ENCODE peak calls at places on chromosomes 2 and 18, in five cellular contexts. W, E, B, J and V are unnamed samples.

GRCh38 chr18:34801769-34802168 is 91.7 kb downstream of the DTNA start:
- DNase-seq in W (no peak), E (peak; percentile 72), B (no peak), J (peak; percentile 83), V (no peak)

GRCh38 chr2:65818873-65819451 is 386.6 kb upstream of the SPRED2 start:
- DNase-seq in W (peak; percentile 84), J (peak; percentile 7), E (no peak), B (no peak), V (no peak)

GRCh38 chr2:44740678-44741077 is 200.8 kb upstream of the SIX3 start:
- DNase-seq in E (peak; percentile 12), J (no peak), W (no peak), B (no peak), V (no peak)

GRCh38 chr2:11405599-11406491 is 60.1 kb downstream of the E2F6 start:
- DNase-seq in J (no peak), W (no peak), B (no peak), E (peak; percentile 38), V (no peak)

GRCh38 chr18:77086034-77086433 is 46.5 kb downstream of the MBP start:
- DNase-seq in B (no peak), E (peak; percentile 81), W (no peak), J (peak; percentile 84), V (no peak)

GRCh38 chr2:218168016-218168415 is 1.3 kb upstream of the CXCR1 start:
- DNase-seq in B (no peak), W (no peak), J (no peak), E (peak; percentile 6), V (no peak)

GRCh38 chr2:127607399-127607908 is 38.5 kb upstream of the GPR17 start:
- DNase-seq in W (no peak), E (no peak), B (no peak), J (no peak), V (no peak)

GRCh38 chr2:98870516-98871158 is 65.4 kb downstream of the CRACDL start:
- DNase-seq in W (peak; percentile 14), J (no peak), E (no peak), B (no peak), V (no peak)

GRCh38 chr18:25298853-25299274 is 53.1 kb downstream of the ZNF521 start:
- DNase-seq in B (no peak), W (no peak), E (peak; percentile 99), J (peak; percentile 98), V (no peak)

GRCh38 chr18:9575558-9575957 is 38.8 kb downstream of the PPP4R1 start:
- DNase-seq in W (peak; percentile 75), B (peak; percentile 58), J (peak; percentile 97), E (peak; percentile 98), V (peak; percentile 39)

GRCh38 chr2:217988840-217989204 is 14.0 kb downstream of the TNS1 start:
- DNase-seq in W (peak; percentile 77), E (no peak), J (no peak), B (no peak), V (no peak)

GRCh38 chr2:85133751-85134254 is 611 bp downstream of the TCF7L1 start:
- DNase-seq in W (peak; percentile 66), B (peak; percentile 71), J (peak; percentile 66), E (peak; percentile 46), V (peak; percentile 41)

GRCh38 chr2:181683518-181684453 is 3.5 kb upstream of the NEUROD1 start:
- DNase-seq in J (peak; percentile 43), E (peak; percentile 18), W (peak; percentile 78), B (peak; percentile 78), V (peak; percentile 85)

GRCh38 chr2:176118606-176119370 is 2.2 kb downstream of the HOXD10 start:
- DNase-seq in J (no peak), E (no peak), B (peak; percentile 69), W (peak; percentile 84), V (no peak)

GRCh38 chr2:217870528-217871011 is 132.2 kb downstream of the TNS1 start:
- DNase-seq in J (no peak), W (no peak), E (no peak), B (no peak), V (no peak)

GRCh38 chr18:27964811-27965210 is 212.1 kb downstream of the CDH2 start:
- DNase-seq in W (peak; percentile 83), E (peak; percentile 4), J (no peak), B (no peak), V (no peak)

DNA sequence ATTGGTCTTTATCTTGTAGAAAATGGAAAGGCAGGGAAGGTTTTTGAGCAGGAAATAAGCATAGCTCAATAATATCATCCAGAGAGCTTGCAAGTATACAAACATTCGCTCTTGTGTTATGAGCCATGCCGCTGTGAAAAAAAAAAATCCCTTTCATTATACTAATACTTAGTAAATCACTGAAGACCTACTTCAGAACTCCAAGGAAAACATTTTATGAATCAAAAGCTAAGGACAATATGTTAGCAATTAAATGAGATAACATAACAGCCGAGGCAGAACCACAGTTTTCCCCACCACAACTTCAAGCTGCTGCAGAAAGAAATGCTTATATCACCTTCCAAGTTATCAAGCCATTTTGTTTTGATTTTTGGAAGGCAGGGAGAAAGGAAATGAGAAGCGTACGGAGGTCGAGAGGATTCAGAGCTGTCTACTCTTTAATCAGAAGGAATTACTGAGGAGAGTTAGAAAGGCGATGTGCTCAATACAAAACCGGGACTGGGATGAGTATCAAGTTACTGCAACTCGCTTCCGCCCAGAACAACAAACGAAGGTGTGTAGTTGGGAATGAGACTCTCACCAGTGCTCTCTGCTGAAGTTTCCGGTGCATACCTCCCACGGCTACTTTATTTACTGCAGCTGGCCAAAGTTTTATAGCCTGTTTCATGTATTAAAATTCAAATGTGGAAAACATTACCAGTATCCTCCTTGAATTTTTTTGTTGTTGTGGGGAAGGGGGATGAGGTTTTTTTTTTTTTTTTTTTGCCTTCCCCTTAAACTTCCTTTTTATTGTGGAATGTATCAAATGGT is 292.1 kb upstream of the CCDC68 start:
- DNase-seq in W (peak; percentile 57), J (no peak), B (no peak), E (peak; percentile 38), V (no peak)
- H3K4me3 ChIP-seq in W (no peak overlapping the region), J (no peak overlapping the region), B (no peak overlapping the region), E (no peak overlapping the region), V (no peak overlapping the region)

DNA sequence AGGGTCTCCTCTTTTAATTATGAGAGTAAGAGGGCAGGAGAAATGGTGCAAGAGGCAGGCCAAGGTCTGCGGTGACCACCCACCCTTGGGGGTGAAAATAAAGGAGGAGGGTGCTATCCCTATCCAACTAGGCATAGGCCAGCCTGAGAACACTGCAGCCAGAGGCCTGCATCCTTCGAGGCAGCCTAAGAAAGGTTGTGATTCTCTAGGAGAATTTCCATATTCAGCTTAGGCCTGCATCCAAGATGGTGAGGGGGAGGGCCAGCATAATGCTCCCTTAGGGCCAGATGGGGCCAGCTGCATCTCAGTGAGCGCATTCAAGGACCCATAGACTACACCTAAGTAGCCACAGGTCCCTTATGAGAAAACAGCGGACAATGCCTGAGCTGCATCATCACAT is 3.5 kb upstream of the UPP2 start:
- DNase-seq in B (no peak), W (no peak), E (no peak), J (no peak), V (no peak)
- H2BK15ac ChIP-seq in B (no peak overlapping the region), W (no peak overlapping the region), E (no peak overlapping the region), J (no peak overlapping the region), V (no peak overlapping the region)

GRCh38 chr2:71126957-71127356 is 3.1 kb downstream of the MCEE start:
- DNase-seq in W (no peak), B (no peak), J (no peak), E (no peak), V (no peak)

GRCh38 chr2:71133603-71134002 is 3.2 kb downstream of the MPHOSPH10 start:
- DNase-seq in B (no peak), J (no peak), W (no peak), E (no peak), V (no peak)

GRCh38 chr2:71129114-71129890 is 727 bp downstream of the MCEE start:
- DNase-seq in W (peak; percentile 22), J (peak; percentile 23), E (peak; percentile 5), B (no peak), V (no peak)

GRCh38 chr2:71130325-71131260 is at the start of gene MPHOSPH10:
- DNase-seq in J (peak; percentile 93), W (peak; percentile 96), E (peak; percentile 90), B (peak; percentile 94), V (peak; percentile 89)

GRCh38 chr2:71129891-71130324 is at the start of gene MCEE:
- DNase-seq in J (peak; percentile 92), E (peak; percentile 79), B (peak; percentile 90), W (peak; percentile 95), V (peak; percentile 89)
- H3K4me3 ChIP-seq in J (peak within 1 kb of the TSS; percentile 90), E (peak within 1 kb of the TSS; percentile 78), B (peak within 1 kb of the TSS; percentile 83), W (peak within 1 kb of the TSS; percentile 86), V (peak within 1 kb of the TSS; percentile 81)

DNA sequence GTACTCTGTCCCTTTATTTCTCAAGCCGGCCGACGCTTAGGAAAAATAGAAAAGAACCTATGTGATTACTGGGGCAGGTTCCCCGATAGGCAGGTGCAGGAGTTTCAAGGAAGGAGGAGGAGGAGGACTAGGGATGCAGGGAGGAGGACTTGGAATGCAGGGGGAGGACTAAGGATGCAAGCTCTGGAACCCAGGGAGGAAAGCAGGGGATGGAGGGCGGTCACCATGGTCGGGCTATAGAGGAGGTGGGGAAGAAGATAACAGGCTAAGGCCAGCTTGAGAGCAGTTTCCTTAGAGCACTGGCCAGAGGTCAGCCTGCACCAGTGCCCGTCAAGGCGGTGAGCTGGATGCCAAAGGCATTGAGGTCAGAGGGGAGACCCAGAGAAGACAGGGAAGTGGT is 18.7 kb upstream of the B3GNT7 start:
- DNase-seq in E (no peak), J (no peak), W (peak; percentile 54), B (no peak), V (no peak)
- H2BK15ac ChIP-seq in E (no peak overlapping the region), J (no peak overlapping the region), W (no peak overlapping the region), B (peak overlapping the region; percentile 95), V (no peak overlapping the region)

GRCh38 chr2:173761603-173762119 is 203.5 kb downstream of the SP3 start:
- DNase-seq in B (no peak), E (no peak), W (no peak), J (no peak), V (no peak)
- H3K4me3 ChIP-seq in B (peak overlapping the region; percentile 23), E (no peak overlapping the region), W (no peak overlapping the region), J (no peak overlapping the region), V (no peak overlapping the region)

DNA sequence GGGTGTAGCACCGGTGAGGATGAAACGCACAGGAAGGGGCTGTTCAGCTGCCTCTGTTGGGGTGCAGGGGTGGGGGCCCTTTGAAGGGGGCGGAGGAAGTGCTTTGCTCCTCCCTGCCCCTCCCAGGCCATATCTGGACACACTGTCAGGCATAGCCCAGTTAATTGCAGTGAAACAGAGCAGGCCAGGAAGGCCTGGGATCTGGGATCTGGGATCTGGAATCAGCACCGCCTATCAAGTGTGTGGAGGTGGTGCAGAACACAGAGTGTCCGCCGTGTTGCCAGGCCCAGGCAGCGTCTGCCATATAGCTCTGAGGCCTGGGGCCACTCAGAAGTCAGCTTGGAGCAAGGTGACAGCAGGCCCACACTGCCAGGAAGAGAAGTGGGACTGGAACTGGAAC is 119.3 kb upstream of the MSH2 start:
- DNase-seq in J (no peak), E (no peak), B (no peak), W (no peak), V (no peak)
- H2BK15ac ChIP-seq in J (no peak overlapping the region), E (no peak overlapping the region), B (peak overlapping the region; percentile 3), W (no peak overlapping the region), V (no peak overlapping the region)

DNA sequence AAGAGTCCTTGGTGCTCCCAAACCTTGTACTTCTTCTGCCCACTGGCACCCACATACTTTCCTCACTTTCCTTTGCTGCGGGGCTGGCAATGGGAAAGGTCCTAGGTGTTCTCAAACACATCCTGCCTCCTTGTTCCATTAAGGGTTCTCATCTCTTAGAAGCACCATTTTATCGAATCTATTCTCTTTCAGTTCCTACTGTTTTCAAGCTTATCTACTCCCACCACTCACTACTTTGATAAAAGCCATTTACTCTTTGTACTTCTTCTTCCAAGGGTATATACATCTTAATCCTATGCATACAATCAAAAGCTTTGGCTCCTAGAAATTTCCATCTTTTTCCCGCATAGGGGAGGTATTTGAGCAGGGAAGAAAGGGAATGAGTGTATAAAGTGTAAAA is 77.1 kb upstream of the LRRTM1 start:
- DNase-seq in W (no peak), J (no peak), E (no peak), B (no peak), V (no peak)
- H3K4me3 ChIP-seq in W (no peak overlapping the region), J (no peak overlapping the region), E (no peak overlapping the region), B (no peak overlapping the region), V (no peak overlapping the region)